ENCODE peak calls at places on chromosomes 1 and 21, in five cellular contexts. I is lower lobe of right lung, P is SK-N-SH, K is AG10803, C is body of pancreas. U is an unnamed sample.

GRCh38 chr1:8992936-8993687 is 33.1 kb downstream of the SLC2A7 start:
- DNase-seq in I (no peak), P (no peak), K (no peak), C (no peak), U (no peak)

GRCh38 chr21:28991861-28992525 is 684 bp downstream of the LTN1 start:
- DNase-seq in I (no peak), P (no peak), K (no peak), C (no peak), U (no peak)

GRCh38 chr1:170539154-170539553 is 7.2 kb downstream of the GORAB start:
- DNase-seq in I (no peak), P (no peak), K (no peak), C (no peak), U (no peak)

GRCh38 chr1:21524220-21524619 is 15.0 kb downstream of the ALPL start:
- DNase-seq in I (no peak), P (no peak), K (no peak), C (no peak), U (no peak)

GRCh38 chr1:39269791-39270342 is 65.4 kb downstream of the MACF1 start:
- DNase-seq in I (no peak), P (no peak), K (peak), C (no peak), U (no peak)

GRCh38 chr1:11802616-11802972 is 3.2 kb downstream of the MTHFR start:
- DNase-seq in I (no peak), P (no peak), K (no peak), C (no peak), U (no peak)

GRCh38 chr21:46294647-46295176 is 8.6 kb downstream of the YBEY start:
- DNase-seq in I (peak), P (peak), K (peak), C (peak), U (no peak)

GRCh38 chr1:37958690-37959089 is 11.8 kb upstream of the INPP5B start:
- DNase-seq in I (no peak), P (no peak), K (peak), C (no peak), U (no peak)

GRCh38 chr1:842816-843215 is 80.9 kb upstream of the SAMD11 start:
- DNase-seq in I (no peak), P (no peak), K (no peak), C (no peak), U (no peak)

DNA sequence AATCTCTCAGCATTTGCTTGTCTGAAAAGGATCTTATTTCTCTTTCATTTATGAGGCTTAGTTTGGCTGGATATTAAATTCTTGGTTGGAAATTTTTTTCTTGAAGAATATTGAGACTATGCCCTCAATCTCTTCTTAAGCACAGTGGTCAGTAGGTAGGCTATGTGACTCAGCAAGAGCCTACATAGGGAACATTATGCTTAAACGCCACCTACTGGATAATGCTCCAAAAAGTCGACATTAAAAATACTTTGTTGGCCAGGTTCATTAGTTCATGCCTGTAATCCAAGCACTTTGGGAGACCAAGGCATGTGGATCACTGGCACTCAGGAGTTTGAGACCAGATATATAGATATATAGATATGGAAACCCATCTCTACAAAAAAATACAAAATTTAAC is 678.0 kb upstream of the USP24 start:
- DNase-seq in I (no peak), P (no peak), K (peak), C (no peak), U (no peak)
- TF ChIP-seq CTCF in I (peak), P (peak), K (peak), C (no peak), U (no peak)

DNA sequence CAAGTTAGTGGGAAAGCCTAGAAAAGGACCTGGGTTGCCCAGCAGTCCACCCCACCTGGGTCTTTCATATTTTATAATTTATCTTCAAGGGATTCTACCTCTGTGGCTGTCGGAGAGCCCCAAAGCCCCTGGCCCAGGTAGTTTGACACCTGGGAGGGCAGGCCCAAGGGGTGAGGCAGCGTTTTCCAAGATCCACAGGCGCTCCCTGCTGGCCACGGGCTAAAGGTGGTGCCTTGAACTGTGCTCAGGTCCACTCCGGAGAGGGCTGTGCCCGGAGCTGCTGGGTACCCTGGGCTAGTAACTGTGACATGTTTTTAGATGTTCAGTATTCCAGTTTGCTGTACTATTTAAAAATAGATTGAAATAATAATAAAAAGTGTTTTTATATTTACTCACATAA is 37.2 kb upstream of the CRNN start:
- DNase-seq in I (no peak), P (no peak), K (no peak), C (no peak), U (no peak)
- TF ChIP-seq CTCF in I (no peak), P (no peak), K (peak), C (no peak), U (no peak)

DNA sequence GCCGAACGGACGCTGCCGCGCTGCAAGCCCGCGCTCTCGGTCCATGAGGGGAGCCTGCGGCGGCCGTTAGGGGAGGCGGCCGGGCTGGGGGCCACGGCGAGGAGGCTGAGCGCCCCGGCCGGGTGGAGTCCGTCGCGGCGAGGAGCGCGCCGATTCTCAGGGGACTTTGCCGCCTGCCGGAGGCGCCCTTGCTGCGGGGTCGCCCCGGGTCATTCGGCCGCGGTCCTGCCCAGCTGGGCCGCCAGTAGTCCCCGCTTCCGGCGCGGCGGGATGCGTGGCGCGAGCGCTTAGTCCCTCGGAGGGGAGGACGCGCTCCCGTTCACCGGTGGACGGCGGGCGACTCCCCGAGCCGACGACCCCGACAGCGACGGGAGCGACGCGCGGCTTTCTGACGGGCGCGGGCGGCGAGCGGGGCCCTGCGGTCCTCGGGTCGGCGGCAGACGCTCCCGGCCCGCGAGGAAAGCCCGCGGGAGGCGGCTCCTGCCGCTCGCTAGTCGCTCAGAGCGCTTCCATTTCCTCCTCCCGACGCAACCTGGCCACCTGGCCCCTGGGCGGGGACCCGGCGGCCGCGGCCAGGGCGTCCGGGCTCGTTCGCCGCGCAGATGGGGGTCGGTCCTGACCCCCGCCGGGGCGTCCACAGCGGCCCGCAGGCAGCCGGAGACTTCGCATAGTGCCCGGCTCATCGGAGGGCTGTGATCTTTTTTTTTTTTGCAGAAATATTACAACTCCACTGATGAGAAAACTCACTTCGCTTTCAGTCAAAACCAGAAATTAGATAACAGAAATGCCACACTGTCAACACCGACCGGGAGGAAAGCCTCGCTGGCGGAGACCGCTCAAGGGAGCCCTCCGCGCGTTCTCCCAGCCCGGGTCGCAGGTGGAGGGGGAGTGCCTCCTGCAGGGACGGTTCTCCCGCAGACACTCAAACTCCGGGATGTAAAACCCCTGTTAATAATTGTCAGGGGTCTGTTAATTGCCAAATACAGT is 640 bp upstream of the ZBTB21 start:
- DNase-seq in I (peak), P (peak), K (peak), C (peak), U (peak)
- TF ChIP-seq CTCF in I (peak), P (no peak), K (peak), C (no peak), U (no peak)

GRCh38 chr1:44037154-44037553 is 5.9 kb upstream of the SLC6A9 start:
- DNase-seq in I (no peak), P (no peak), K (no peak), C (no peak), U (no peak)

GRCh38 chr1:44035726-44036408 is 4.6 kb upstream of the SLC6A9 start:
- DNase-seq in I (no peak), P (peak), K (no peak), C (peak), U (no peak)

GRCh38 chr1:44034423-44034822 is 3.2 kb upstream of the SLC6A9 start:
- DNase-seq in I (no peak), P (no peak), K (no peak), C (no peak), U (no peak)

GRCh38 chr1:44034976-44035716 is 3.9 kb upstream of the SLC6A9 start:
- DNase-seq in I (no peak), P (peak), K (no peak), C (no peak), U (no peak)

GRCh38 chr1:44036409-44037111 is 5.3 kb upstream of the SLC6A9 start:
- DNase-seq in I (peak), P (peak), K (peak), C (peak), U (peak)
- TF ChIP-seq CTCF in I (peak), P (peak), K (peak), C (peak), U (peak)

DNA sequence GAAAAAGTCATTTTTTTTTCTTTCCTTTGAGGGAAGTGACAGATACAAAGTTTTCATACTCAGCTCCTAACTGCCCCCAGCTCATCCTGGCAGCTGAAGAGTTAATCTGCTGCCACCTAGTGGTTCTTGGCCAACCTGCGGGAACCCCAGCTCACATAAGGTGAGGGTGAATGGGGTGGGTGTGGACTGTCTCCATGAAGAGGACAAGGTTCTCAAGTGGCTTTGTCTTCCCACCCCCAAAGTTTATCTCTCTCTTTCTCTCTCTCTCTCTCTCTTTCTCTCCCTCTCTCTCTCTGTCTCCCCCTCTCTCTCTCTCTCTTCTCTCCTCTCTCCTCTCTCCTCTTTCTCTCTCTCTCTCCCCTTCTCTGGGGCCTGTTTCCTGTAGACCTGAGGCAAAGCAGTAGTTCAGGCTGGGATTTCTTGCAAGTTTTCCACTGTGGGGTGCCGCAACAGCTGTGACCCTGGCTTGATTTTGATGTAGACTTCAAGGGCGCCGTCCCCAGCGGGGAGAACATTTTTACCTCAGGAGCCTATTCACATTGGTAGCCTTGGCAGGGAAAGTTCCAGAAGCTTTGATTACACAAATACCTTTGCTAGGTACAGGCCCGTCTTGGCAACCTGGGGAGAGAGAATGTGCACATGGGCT is 136.1 kb downstream of the TM2D1 start:
- DNase-seq in I (peak), P (peak), K (no peak), C (peak), U (no peak)
- TF ChIP-seq CTCF in I (peak), P (peak), K (peak), C (peak), U (peak)

U was measured in natural killer cell.